ENCODE peak calls at places on chromosomes 3 and 15, in eight cellular contexts. A is NCI-H2171; Y is effector CD4-positive, alpha-beta T cell; N is ELR; U is NCI-H510A; T is NCI-H526; E is GM04504; I is dorsolateral prefrontal cortex. R is an unnamed sample.

GRCh38 chr3:184553385-184553784 is 8.2 kb upstream of the EPHB3 start:
- DNase-seq in A (no peak), Y (no peak), N (no peak), U (no peak), T (no peak), E (no peak), I (peak), R (no peak)

GRCh38 chr15:32872606-32873291 is 154.9 kb downstream of the GREM1 start:
- DNase-seq in A (no peak), Y (no peak), N (no peak), U (no peak), T (no peak), E (no peak), I (no peak), R (no peak)

GRCh38 chr15:56869573-56869972 is 48.9 kb upstream of the TCF12 start:
- DNase-seq in A (no peak), Y (no peak), N (peak), U (no peak), T (peak), E (no peak), I (peak), R (peak)

GRCh38 chr3:50637945-50638344 is 21.0 kb downstream of the MAPKAPK3 start:
- DNase-seq in A (no peak), Y (no peak), N (no peak), U (no peak), T (no peak), E (no peak), I (no peak), R (no peak)

GRCh38 chr3:74845086-74845485 is 230.6 kb upstream of the CNTN3 start:
- DNase-seq in A (no peak), Y (no peak), N (no peak), U (no peak), T (no peak), E (no peak), I (no peak), R (no peak)

GRCh38 chr3:178140491-178140890 is 395.7 kb upstream of the KCNMB2 start:
- DNase-seq in A (no peak), Y (no peak), N (peak), U (no peak), T (no peak), E (no peak), I (no peak), R (peak)

GRCh38 chr3:63230146-63230545 is 48.0 kb upstream of the SYNPR start:
- DNase-seq in A (no peak), Y (no peak), N (no peak), U (no peak), T (no peak), E (no peak), I (no peak), R (no peak)

GRCh38 chr15:41969851-41970431 is 2.4 kb downstream of the EHD4 start:
- DNase-seq in A (no peak), Y (peak), N (peak), U (no peak), T (no peak), E (no peak), I (no peak), R (peak)

GRCh38 chr3:120274739-120275167 is 10.3 kb downstream of the GPR156 start:
- DNase-seq in A (no peak), Y (no peak), N (no peak), U (no peak), T (no peak), E (no peak), I (no peak), R (no peak)

GRCh38 chr3:168213920-168214319 is 118.2 kb upstream of the GOLIM4 start:
- DNase-seq in A (no peak), Y (no peak), N (peak), U (no peak), T (no peak), E (no peak), I (no peak), R (no peak)

GRCh38 chr15:79901958-79902357 is 5.1 kb upstream of the MTHFS start:
- DNase-seq in A (no peak), Y (no peak), N (no peak), U (no peak), T (no peak), E (no peak), I (no peak), R (peak)

GRCh38 chr3:192449036-192449435 is 278.3 kb downstream of the FGF12 start:
- DNase-seq in A (no peak), Y (no peak), N (peak), U (no peak), T (peak), E (no peak), I (no peak), R (peak)

GRCh38 chr3:178289544-178290160 is 246.6 kb upstream of the KCNMB2 start:
- DNase-seq in A (no peak), Y (no peak), N (no peak), U (no peak), T (no peak), E (no peak), I (no peak), R (no peak)

GRCh38 chr3:52086939-52087675 is 30.7 kb upstream of the DUSP7 start:
- DNase-seq in A (no peak), Y (no peak), N (peak), U (no peak), T (no peak), E (no peak), I (no peak), R (no peak)

GRCh38 chr3:177245257-177245656 is 48.0 kb upstream of the TBL1XR1 start:
- DNase-seq in A (no peak), Y (no peak), N (no peak), U (no peak), T (no peak), E (no peak), I (no peak), R (no peak)

GRCh38 chr15:68051109-68051508 is 3.0 kb upstream of the PIAS1 start:
- DNase-seq in A (no peak), Y (no peak), N (no peak), U (no peak), T (no peak), E (no peak), I (no peak), R (no peak)

GRCh38 chr3:54094926-54095325 is 27.4 kb upstream of the CACNA2D3 start:
- DNase-seq in A (no peak), Y (no peak), N (peak), U (no peak), T (no peak), E (no peak), I (no peak), R (no peak)

GRCh38 chr3:56288258-56288657 is 180.0 kb downstream of the ERC2 start:
- DNase-seq in A (no peak), Y (no peak), N (no peak), U (no peak), T (no peak), E (no peak), I (no peak), R (no peak)

GRCh38 chr3:56836276-56837163 is 34.8 kb upstream of the ARHGEF3 start:
- DNase-seq in A (no peak), Y (no peak), N (peak), U (no peak), T (no peak), E (no peak), I (no peak), R (no peak)

GRCh38 chr3:138942861-138943623 is 3.9 kb downstream of the FOXL2 start:
- DNase-seq in A (no peak), Y (no peak), N (no peak), U (no peak), T (no peak), E (no peak), I (no peak), R (no peak)

GRCh38 chr3:113211370-113212154 is at the start of gene BOC:
- DNase-seq in A (peak), Y (no peak), N (peak), U (peak), T (peak), E (no peak), I (no peak), R (peak)

GRCh38 chr3:72101538-72101937 is 316.6 kb upstream of the PROK2 start:
- DNase-seq in A (no peak), Y (no peak), N (no peak), U (no peak), T (no peak), E (no peak), I (no peak), R (no peak)

GRCh38 chr3:64645236-64645635 is 42.6 kb downstream of the ADAMTS9 start:
- DNase-seq in A (no peak), Y (no peak), N (no peak), U (no peak), T (no peak), E (no peak), I (no peak), R (no peak)

GRCh38 chr3:8663177-8664061 is 18.8 kb upstream of the SSUH2 start:
- DNase-seq in A (no peak), Y (no peak), N (peak), U (peak), T (peak), E (peak), I (peak), R (peak)

GRCh38 chr15:89430530-89431341 is 65.6 kb downstream of the RHCG start:
- DNase-seq in A (peak), Y (peak), N (peak), U (no peak), T (peak), E (peak), I (peak), R (peak)

GRCh38 chr3:39103324-39103693 is 4.1 kb downstream of the GORASP1 start:
- DNase-seq in A (no peak), Y (no peak), N (peak), U (no peak), T (no peak), E (no peak), I (no peak), R (no peak)

GRCh38 chr3:128226794-128227399 is 73.6 kb downstream of the EEFSEC start:
- DNase-seq in A (no peak), Y (peak), N (peak), U (no peak), T (peak), E (peak), I (no peak), R (peak)

GRCh38 chr15:52183562-52184173 is 7.5 kb downstream of the GNB5 start:
- DNase-seq in A (no peak), Y (no peak), N (peak), U (no peak), T (peak), E (no peak), I (no peak), R (no peak)

GRCh38 chr3:12170207-12170606 is 11.5 kb upstream of the TIMP4 start:
- DNase-seq in A (no peak), Y (no peak), N (peak), U (no peak), T (no peak), E (no peak), I (no peak), R (no peak)

GRCh38 chr3:78177780-78178179 is 1137.9 kb downstream of the ROBO2 start:
- DNase-seq in A (no peak), Y (no peak), N (no peak), U (no peak), T (no peak), E (no peak), I (no peak), R (no peak)

GRCh38 chr3:104273046-104273649 is 1093.6 kb upstream of the ALCAM start:
- DNase-seq in A (peak), Y (no peak), N (peak), U (no peak), T (peak), E (peak), I (no peak), R (peak)

R was measured in A673.